ENCODE peak calls at places on chromosomes 3 and 15, in seven cellular contexts. One of them, this sample, is unnamed.

GRCh38 chr3:150077581-150078247 is 107.0 kb upstream of the PFN2 start:
- DNase-seq in neuronal stem cell: no peak
- DNase-seq in H9: no peak
- DNase-seq in mesenchymal stem cell: no peak
- DNase-seq in mesendoderm: no peak
- DNase-seq in trophoblast cell: no peak
- DNase-seq in IMR-90: peak; percentile 81
- DNase-seq in this sample: no peak

GRCh38 chr3:31013843-31014242 is 119.4 kb upstream of the GADL1 start:
- DNase-seq in mesendoderm: no peak
- DNase-seq in mesenchymal stem cell: no peak
- DNase-seq in H9: no peak
- DNase-seq in neuronal stem cell: no peak
- DNase-seq in IMR-90: no peak
- DNase-seq in trophoblast cell: no peak
- DNase-seq in this sample: no peak

GRCh38 chr3:28816017-28816416 is 464.9 kb upstream of the RBMS3 start:
- DNase-seq in mesendoderm: no peak
- DNase-seq in H9: no peak
- DNase-seq in neuronal stem cell: no peak
- DNase-seq in mesenchymal stem cell: no peak
- DNase-seq in trophoblast cell: no peak
- DNase-seq in IMR-90: no peak
- DNase-seq in this sample: no peak

GRCh38 chr15:34650177-34650576 is 66.7 kb upstream of the GOLGA8B start:
- DNase-seq in mesenchymal stem cell: peak; percentile 32
- DNase-seq in H9: no peak
- DNase-seq in trophoblast cell: peak; percentile 6
- DNase-seq in mesendoderm: no peak
- DNase-seq in neuronal stem cell: no peak
- DNase-seq in IMR-90: peak; percentile 91
- DNase-seq in this sample: no peak

GRCh38 chr15:98738689-98739411 is 90.5 kb downstream of the IGF1R start:
- DNase-seq in trophoblast cell: peak; percentile 86
- DNase-seq in neuronal stem cell: no peak
- DNase-seq in IMR-90: no peak
- DNase-seq in mesenchymal stem cell: no peak
- DNase-seq in mesendoderm: no peak
- DNase-seq in H9: no peak
- DNase-seq in this sample: no peak

GRCh38 chr3:61631108-61631769 is 69.9 kb downstream of the PTPRG start:
- DNase-seq in IMR-90: no peak
- DNase-seq in neuronal stem cell: no peak
- DNase-seq in trophoblast cell: no peak
- DNase-seq in mesenchymal stem cell: no peak
- DNase-seq in H9: no peak
- DNase-seq in mesendoderm: no peak
- DNase-seq in this sample: no peak

GRCh38 chr3:48305396-48305795 is 28.1 kb downstream of the SPINK8 start:
- DNase-seq in neuronal stem cell: no peak
- DNase-seq in trophoblast cell: peak; percentile 90
- DNase-seq in IMR-90: no peak
- DNase-seq in mesendoderm: no peak
- DNase-seq in mesenchymal stem cell: no peak
- DNase-seq in H9: no peak
- DNase-seq in this sample: no peak

GRCh38 chr3:33023176-33024136 is 72.0 kb downstream of the CCR4 start:
- DNase-seq in H9: no peak
- DNase-seq in trophoblast cell: peak; percentile 77
- DNase-seq in IMR-90: no peak
- DNase-seq in mesendoderm: peak; percentile 33
- DNase-seq in mesenchymal stem cell: no peak
- DNase-seq in neuronal stem cell: no peak
- DNase-seq in this sample: no peak

GRCh38 chr3:112773-113172 is 83.8 kb upstream of the CHL1 start:
- DNase-seq in trophoblast cell: no peak
- DNase-seq in mesenchymal stem cell: no peak
- DNase-seq in neuronal stem cell: no peak
- DNase-seq in IMR-90: no peak
- DNase-seq in H9: no peak
- DNase-seq in mesendoderm: no peak
- DNase-seq in this sample: no peak

GRCh38 chr15:28885630-28886430 is at the start of gene APBA2:
- DNase-seq in neuronal stem cell: no peak
- DNase-seq in H9: peak; percentile 55
- DNase-seq in mesenchymal stem cell: peak; percentile 41
- DNase-seq in trophoblast cell: peak; percentile 13
- DNase-seq in mesendoderm: peak; percentile 51
- DNase-seq in IMR-90: peak; percentile 41
- DNase-seq in this sample: peak; percentile 78

GRCh38 chr3:138336454-138336853 is 6.8 kb upstream of the NME9 start:
- DNase-seq in mesenchymal stem cell: no peak
- DNase-seq in mesendoderm: no peak
- DNase-seq in H9: no peak
- DNase-seq in trophoblast cell: no peak
- DNase-seq in IMR-90: no peak
- DNase-seq in neuronal stem cell: no peak
- DNase-seq in this sample: no peak

GRCh38 chr3:31240466-31240865 is 292.3 kb upstream of the STT3B start:
- DNase-seq in trophoblast cell: no peak
- DNase-seq in H9: no peak
- DNase-seq in IMR-90: no peak
- DNase-seq in neuronal stem cell: no peak
- DNase-seq in mesendoderm: no peak
- DNase-seq in mesenchymal stem cell: no peak
- DNase-seq in this sample: no peak

GRCh38 chr3:113898892-113899291 is 48.9 kb upstream of the ZDHHC23 start:
- DNase-seq in IMR-90: peak; percentile 50
- DNase-seq in neuronal stem cell: no peak
- DNase-seq in mesendoderm: no peak
- DNase-seq in mesenchymal stem cell: peak; percentile 48
- DNase-seq in trophoblast cell: peak; percentile 61
- DNase-seq in H9: no peak
- DNase-seq in this sample: no peak
- H2BK120ac ChIP-seq in IMR-90: no peak overlapping the region
- H2BK120ac ChIP-seq in neuronal stem cell: no peak overlapping the region
- H2BK120ac ChIP-seq in mesendoderm: no peak overlapping the region
- H2BK120ac ChIP-seq in mesenchymal stem cell: no peak overlapping the region
- H2BK120ac ChIP-seq in trophoblast cell: no peak overlapping the region
- H2BK120ac ChIP-seq in H9: no peak overlapping the region
- H2BK120ac ChIP-seq in this sample: no peak overlapping the region

DNA sequence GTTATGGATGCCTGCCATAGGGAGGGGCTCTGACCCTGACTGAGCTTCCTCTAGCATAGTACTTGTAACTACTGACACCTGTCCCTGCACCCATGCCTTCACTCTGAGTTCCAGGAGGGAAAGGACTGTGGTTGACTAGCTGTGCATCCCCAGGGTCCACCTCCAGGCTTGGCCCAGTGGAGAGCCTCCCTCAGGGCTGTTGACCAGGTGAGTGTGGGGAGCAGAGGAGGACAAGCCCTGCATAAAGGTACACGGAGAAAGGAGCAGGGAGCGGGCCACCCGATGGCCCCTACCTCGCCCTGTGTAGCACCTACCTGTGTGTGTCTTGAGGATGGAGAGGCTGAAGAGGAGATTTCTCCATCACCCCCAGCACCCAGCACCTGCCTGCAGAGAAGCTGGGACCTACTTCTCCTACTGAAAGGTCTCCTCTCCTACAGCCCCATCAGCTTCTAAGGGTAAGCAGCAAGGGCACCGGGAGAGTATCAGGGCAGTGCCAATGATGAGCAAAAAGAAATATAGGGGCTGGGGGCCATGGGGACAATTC is 6.7 kb upstream of the LTF start:
- DNase-seq in H9: peak; percentile 10
- DNase-seq in trophoblast cell: no peak
- DNase-seq in IMR-90: no peak
- DNase-seq in neuronal stem cell: no peak
- DNase-seq in mesendoderm: no peak
- DNase-seq in mesenchymal stem cell: no peak
- DNase-seq in this sample: peak; percentile 34
- H2BK120ac ChIP-seq in H9: no peak overlapping the region
- H2BK120ac ChIP-seq in trophoblast cell: no peak overlapping the region
- H2BK120ac ChIP-seq in IMR-90: no peak overlapping the region
- H2BK120ac ChIP-seq in neuronal stem cell: no peak overlapping the region
- H2BK120ac ChIP-seq in mesendoderm: no peak overlapping the region
- H2BK120ac ChIP-seq in mesenchymal stem cell: no peak overlapping the region
- H2BK120ac ChIP-seq in this sample: no peak overlapping the region

GRCh38 chr3:35778201-35778600 is 138.9 kb downstream of the ARPP21 start:
- DNase-seq in IMR-90: no peak
- DNase-seq in trophoblast cell: no peak
- DNase-seq in mesenchymal stem cell: no peak
- DNase-seq in neuronal stem cell: no peak
- DNase-seq in H9: peak; percentile 36
- DNase-seq in mesendoderm: no peak
- DNase-seq in this sample: no peak

GRCh38 chr3:35777065-35777464 is 137.7 kb downstream of the ARPP21 start:
- DNase-seq in neuronal stem cell: no peak
- DNase-seq in IMR-90: no peak
- DNase-seq in H9: no peak
- DNase-seq in trophoblast cell: no peak
- DNase-seq in mesenchymal stem cell: no peak
- DNase-seq in mesendoderm: no peak
- DNase-seq in this sample: no peak

GRCh38 chr3:35773398-35773797 is 134.1 kb downstream of the ARPP21 start:
- DNase-seq in H9: no peak
- DNase-seq in IMR-90: no peak
- DNase-seq in mesenchymal stem cell: no peak
- DNase-seq in mesendoderm: no peak
- DNase-seq in neuronal stem cell: no peak
- DNase-seq in trophoblast cell: no peak
- DNase-seq in this sample: no peak

GRCh38 chr3:35777563-35777962 is 138.2 kb downstream of the ARPP21 start:
- DNase-seq in trophoblast cell: no peak
- DNase-seq in mesenchymal stem cell: no peak
- DNase-seq in H9: no peak
- DNase-seq in IMR-90: no peak
- DNase-seq in mesendoderm: no peak
- DNase-seq in neuronal stem cell: no peak
- DNase-seq in this sample: no peak

DNA sequence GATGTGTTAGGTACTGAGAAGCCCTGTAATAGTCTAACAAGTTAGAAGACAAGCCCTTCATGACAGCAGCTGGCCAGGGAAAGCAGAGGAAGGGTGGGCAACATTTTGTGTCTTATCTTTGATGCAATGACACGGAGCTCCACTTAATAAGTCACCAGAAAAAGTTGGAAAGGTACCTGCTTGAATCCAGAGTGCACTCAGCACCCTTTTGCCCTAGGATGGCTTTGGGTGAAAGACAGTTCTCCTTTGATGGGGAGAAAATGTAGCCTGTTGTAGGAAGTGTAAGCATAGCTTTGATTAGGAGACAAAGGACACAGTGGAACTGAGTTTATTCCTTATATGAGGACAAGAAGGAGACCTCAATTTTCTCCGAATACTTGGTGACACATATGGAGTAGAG is 137.0 kb downstream of the ARPP21 start:
- DNase-seq in H9: no peak
- DNase-seq in trophoblast cell: no peak
- DNase-seq in neuronal stem cell: no peak
- DNase-seq in IMR-90: no peak
- DNase-seq in mesenchymal stem cell: no peak
- DNase-seq in mesendoderm: no peak
- DNase-seq in this sample: no peak
- H2BK120ac ChIP-seq in H9: no peak overlapping the region
- H2BK120ac ChIP-seq in trophoblast cell: no peak overlapping the region
- H2BK120ac ChIP-seq in neuronal stem cell: no peak overlapping the region
- H2BK120ac ChIP-seq in IMR-90: no peak overlapping the region
- H2BK120ac ChIP-seq in mesenchymal stem cell: no peak overlapping the region
- H2BK120ac ChIP-seq in mesendoderm: no peak overlapping the region
- H2BK120ac ChIP-seq in this sample: no peak overlapping the region

GRCh38 chr15:70324001-70324974 is 226.6 kb upstream of the TLE3 start:
- DNase-seq in trophoblast cell: peak; percentile 99
- DNase-seq in neuronal stem cell: no peak
- DNase-seq in mesenchymal stem cell: no peak
- DNase-seq in IMR-90: peak; percentile 30
- DNase-seq in H9: no peak
- DNase-seq in mesendoderm: peak; percentile 56
- DNase-seq in this sample: no peak

GRCh38 chr15:70328137-70329115 is 230.7 kb upstream of the TLE3 start:
- DNase-seq in IMR-90: peak; percentile 48
- DNase-seq in mesenchymal stem cell: no peak
- DNase-seq in H9: no peak
- DNase-seq in mesendoderm: no peak
- DNase-seq in neuronal stem cell: no peak
- DNase-seq in trophoblast cell: no peak
- DNase-seq in this sample: no peak

GRCh38 chr15:70323111-70323851 is 225.6 kb upstream of the TLE3 start:
- DNase-seq in neuronal stem cell: peak; percentile 15
- DNase-seq in trophoblast cell: peak; percentile 38
- DNase-seq in mesendoderm: peak; percentile 53
- DNase-seq in IMR-90: no peak
- DNase-seq in mesenchymal stem cell: no peak
- DNase-seq in H9: no peak
- DNase-seq in this sample: peak; percentile 42

GRCh38 chr15:70329179-70329578 is 231.5 kb upstream of the TLE3 start:
- DNase-seq in trophoblast cell: no peak
- DNase-seq in H9: no peak
- DNase-seq in neuronal stem cell: no peak
- DNase-seq in IMR-90: no peak
- DNase-seq in mesendoderm: no peak
- DNase-seq in mesenchymal stem cell: no peak
- DNase-seq in this sample: no peak

DNA sequence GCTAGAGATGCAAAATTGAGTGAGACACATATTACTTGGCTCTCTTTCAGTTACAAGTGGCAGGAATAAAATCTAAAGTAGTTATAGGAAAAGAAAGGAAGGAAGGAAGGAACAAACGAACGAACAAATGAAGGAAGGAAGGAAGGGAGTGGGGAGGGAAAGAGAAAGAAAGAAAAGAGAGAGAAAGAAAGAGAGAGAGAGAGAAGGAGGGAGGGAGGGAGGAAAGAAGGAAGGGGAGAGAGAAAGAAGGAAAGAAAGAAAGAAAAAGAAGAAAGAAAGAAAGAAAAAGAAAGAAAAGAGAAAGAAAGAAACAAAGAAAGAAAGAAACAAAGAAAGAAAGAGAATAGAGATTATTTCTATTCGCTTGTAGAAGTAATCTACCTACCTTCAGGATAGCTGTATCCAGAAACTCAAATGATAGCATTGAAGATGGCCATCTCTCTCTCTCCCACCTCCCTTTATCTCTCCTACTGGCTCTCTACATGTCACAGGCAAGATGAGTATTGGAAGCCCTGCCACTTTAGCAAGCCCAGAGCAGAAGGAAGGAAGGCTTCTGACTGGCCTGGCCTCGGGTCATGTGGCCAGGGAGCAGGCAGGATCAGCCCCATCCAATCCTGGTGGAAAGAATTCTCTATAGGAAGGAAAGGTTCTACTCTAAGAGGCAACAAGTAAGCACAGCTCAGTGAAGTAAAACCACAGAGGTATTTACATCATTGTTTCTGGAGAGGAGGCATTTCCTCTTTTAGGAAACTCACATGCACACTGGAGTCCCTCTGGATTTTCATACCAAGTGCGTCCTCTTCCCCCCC is 229.8 kb upstream of the TLE3 start:
- DNase-seq in mesenchymal stem cell: peak; percentile 48
- DNase-seq in H9: no peak
- DNase-seq in neuronal stem cell: no peak
- DNase-seq in mesendoderm: peak; percentile 79
- DNase-seq in IMR-90: peak; percentile 43
- DNase-seq in trophoblast cell: peak; percentile 76
- DNase-seq in this sample: peak; percentile 39
- H2BK120ac ChIP-seq in mesenchymal stem cell: no peak overlapping the region
- H2BK120ac ChIP-seq in H9: no peak overlapping the region
- H2BK120ac ChIP-seq in neuronal stem cell: no peak overlapping the region
- H2BK120ac ChIP-seq in mesendoderm: no peak overlapping the region
- H2BK120ac ChIP-seq in IMR-90: no peak overlapping the region
- H2BK120ac ChIP-seq in trophoblast cell: no peak overlapping the region
- H2BK120ac ChIP-seq in this sample: no peak overlapping the region